ENCODE peak calls at places on chromosomes 6 and 20, in ten cellular contexts. T is omental fat pad; R is GM04504; D is Kasumi-1; M is GOT3; I is hypothalamus; Z is fibroblast of lung; G is mesothelial cell of epicardium; V is HS-27A; P is stimulated activated CD4-positive, alpha-beta T cell treated with anti-CD3 and anti-CD28 coated beads, TNF-alpha, amount 100 ng/mL, for 4 hours. J is an unnamed sample.

GRCh38 chr6:32152414-32153251 is 894 bp upstream of the PRRT1 start:
- DNase-seq in M (no peak), T (no peak), Z (peak; percentile 27), I (no peak), R (no peak), V (no peak), G (peak; percentile 55), P (no peak), D (no peak), J (no peak)

GRCh38 chr20:57930328-57930727 is 220.5 kb upstream of the PMEPA1 start:
- DNase-seq in M (no peak), R (no peak), I (no peak), G (no peak), D (no peak), P (no peak), T (no peak), V (no peak), Z (no peak), J (no peak)

GRCh38 chr20:62529916-62530642 is 54.3 kb upstream of the GATA5 start:
- DNase-seq in T (no peak), I (no peak), M (no peak), P (no peak), R (no peak), D (no peak), V (no peak), Z (no peak), G (no peak), J (no peak)

GRCh38 chr6:109793793-109794192 is 102.7 kb downstream of the FIG4 start:
- DNase-seq in D (no peak), G (no peak), I (no peak), R (peak; percentile 90), T (no peak), M (peak; percentile 8), Z (peak; percentile 97), P (no peak), V (peak; percentile 93), J (no peak)

GRCh38 chr6:390914-391558 is 516 bp upstream of the IRF4 start:
- DNase-seq in G (no peak), M (no peak), I (no peak), Z (peak; percentile 6), V (no peak), T (no peak), R (no peak), P (no peak), D (peak; percentile 6), J (no peak)

GRCh38 chr6:157376706-157377230 is 4.2 kb upstream of the ZDHHC14 start:
- DNase-seq in M (no peak), D (no peak), Z (no peak), G (no peak), I (no peak), T (no peak), P (no peak), R (peak; percentile 47), V (no peak), J (no peak)

GRCh38 chr6:141874930-141875602 is 257.7 kb upstream of the GJE1 start:
- DNase-seq in R (peak; percentile 13), M (no peak), V (no peak), D (peak; percentile 12), Z (no peak), P (no peak), G (no peak), I (no peak), T (no peak), J (peak; percentile 56)

GRCh38 chr6:1364791-1365190 is 24.6 kb upstream of the FOXF2 start:
- DNase-seq in G (no peak), V (no peak), Z (no peak), T (no peak), R (no peak), I (no peak), M (no peak), P (no peak), D (no peak), J (no peak)

GRCh38 chr6:56730663-56731529 is 88.2 kb upstream of the DST start:
- DNase-seq in M (no peak), I (no peak), T (no peak), R (no peak), P (no peak), Z (peak; percentile 87), D (no peak), G (no peak), V (peak; percentile 36), J (no peak)

GRCh38 chr20:46367967-46368901 is 38.2 kb downstream of the ELMO2 start:
- DNase-seq in M (no peak), G (no peak), P (no peak), R (no peak), T (no peak), Z (no peak), D (no peak), I (no peak), V (no peak), J (no peak)

GRCh38 chr20:25632940-25633790 is 9.4 kb upstream of the NANP start:
- DNase-seq in I (no peak), P (no peak), D (no peak), Z (no peak), M (no peak), T (no peak), G (no peak), R (peak; percentile 28), V (no peak), J (no peak)

GRCh38 chr20:63972312-63973159 is 2.8 kb upstream of the ZNF512B start:
- DNase-seq in I (no peak), T (no peak), M (no peak), V (no peak), G (no peak), Z (no peak), P (no peak), D (no peak), R (no peak), J (no peak)

GRCh38 chr6:131914234-131914633 is 36.9 kb downstream of the CCN2 start:
- DNase-seq in G (no peak), R (no peak), V (no peak), T (no peak), M (no peak), D (no peak), P (no peak), Z (peak; percentile 57), I (no peak), J (no peak)

GRCh38 chr20:31638816-31639215 is 1.1 kb downstream of the COX4I2 start:
- DNase-seq in Z (no peak), I (no peak), P (no peak), T (no peak), R (no peak), V (no peak), M (no peak), D (no peak), G (no peak), J (no peak)

GRCh38 chr6:158649289-158650143 is at the start of gene SYTL3:
- DNase-seq in P (peak; percentile 42), R (no peak), V (no peak), M (peak; percentile 30), Z (peak; percentile 88), T (no peak), D (peak; percentile 71), I (no peak), G (no peak), J (no peak)

GRCh38 chr6:30544666-30545272 is 11.5 kb downstream of the GNL1 start:
- DNase-seq in G (no peak), R (peak; percentile 54), D (peak; percentile 92), T (no peak), P (no peak), Z (peak; percentile 66), M (no peak), I (no peak), V (peak; percentile 47), J (no peak)

GRCh38 chr20:12847862-12848261 is 160.9 kb upstream of the SPTLC3 start:
- DNase-seq in Z (no peak), I (no peak), V (no peak), R (no peak), G (no peak), M (no peak), P (no peak), T (no peak), D (peak; percentile 56), J (no peak)

GRCh38 chr6:152085533-152085932 is 278.1 kb downstream of the ESR1 start:
- DNase-seq in G (no peak), D (no peak), P (no peak), R (no peak), M (no peak), T (no peak), I (no peak), Z (peak; percentile 53), V (no peak), J (no peak)

GRCh38 chr6:132142768-132143167 is 191.6 kb upstream of the CCN2 start:
- DNase-seq in R (no peak), Z (peak; percentile 65), M (no peak), T (no peak), P (no peak), I (no peak), V (no peak), G (no peak), D (no peak), J (no peak)

GRCh38 chr20:38272961-38273360 is 12.4 kb upstream of the KIAA1755 start:
- DNase-seq in T (no peak), D (no peak), V (peak; percentile 74), G (no peak), P (no peak), R (no peak), Z (peak; percentile 90), I (no peak), M (no peak), J (no peak)

GRCh38 chr20:46022411-46023147 is 6.4 kb upstream of the SLC12A5 start:
- DNase-seq in M (no peak), Z (no peak), V (no peak), R (no peak), G (peak; percentile 75), D (peak; percentile 5), I (peak; percentile 30), P (peak; percentile 59), T (no peak), J (no peak)

GRCh38 chr6:159134701-159135364 is 34.4 kb upstream of the FNDC1 start:
- DNase-seq in M (no peak), I (peak; percentile 36), G (peak; percentile 61), T (peak; percentile 72), P (peak; percentile 60), Z (peak; percentile 28), V (peak; percentile 26), D (peak; percentile 83), R (peak; percentile 27), J (no peak)

GRCh38 chr6:149079911-149080501 is 237.5 kb upstream of the TAB2 start:
- DNase-seq in V (no peak), M (no peak), Z (peak; percentile 72), I (no peak), T (no peak), D (peak; percentile 36), R (peak; percentile 47), G (no peak), P (no peak), J (no peak)

GRCh38 chr20:29497261-29497671 is 1760.2 kb upstream of the DEFB115 start:
- DNase-seq in R (no peak), T (no peak), Z (no peak), D (peak; percentile 50), M (no peak), G (no peak), P (no peak), I (no peak), V (peak; percentile 0), J (no peak)

GRCh38 chr6:118712955-118713354 is 61.6 kb upstream of the CEP85L start:
- DNase-seq in M (no peak), G (no peak), D (no peak), T (no peak), P (no peak), Z (peak; percentile 82), I (no peak), V (no peak), R (peak; percentile 47), J (no peak)

GRCh38 chr6:70520575-70520974 is 46.2 kb upstream of the SDHAF4 start:
- DNase-seq in V (no peak), D (peak; percentile 22), T (no peak), R (no peak), G (no peak), M (no peak), I (no peak), P (no peak), Z (peak; percentile 7), J (no peak)

GRCh38 chr6:67345946-67346345 is 1289.1 kb upstream of the ADGRB3 start:
- DNase-seq in R (no peak), D (no peak), P (no peak), G (no peak), Z (peak; percentile 27), V (no peak), I (no peak), T (no peak), M (no peak), J (no peak)

GRCh38 chr20:17655865-17656489 is 26.1 kb downstream of the RRBP1 start:
- DNase-seq in M (no peak), P (no peak), T (no peak), I (no peak), V (no peak), R (peak; percentile 47), G (no peak), D (no peak), Z (peak; percentile 69), J (no peak)